ENCODE peak calls at places on chromosomes 12 and 14, in six cellular contexts. One of them, this sample, is unnamed. For H3K4me1, the result is how much of the 10 kb centered on the place peaks cover.

GRCh38 chr12:630656-631632 is 32.3 kb downstream of the NINJ2 start:
- DNase-seq in neural progenitor cell: peak
- DNase-seq in heart left ventricle: peak
- DNase-seq in K562: no peak
- DNase-seq in tibial artery: peak
- DNase-seq in stomach: peak
- DNase-seq in this sample: no peak

GRCh38 chr12:111076611-111077451 is 156.5 kb upstream of the MYL2 start:
- DNase-seq in neural progenitor cell: peak
- DNase-seq in heart left ventricle: no peak
- DNase-seq in K562: no peak
- DNase-seq in tibial artery: no peak
- DNase-seq in stomach: peak
- DNase-seq in this sample: peak

GRCh38 chr14:61226015-61226654 is 55.0 kb downstream of the TMEM30B start:
- DNase-seq in neural progenitor cell: no peak
- DNase-seq in heart left ventricle: no peak
- DNase-seq in K562: no peak
- DNase-seq in tibial artery: no peak
- DNase-seq in stomach: no peak
- DNase-seq in this sample: no peak

GRCh38 chr12:3204143-3204542 is 127.0 kb downstream of the TSPAN9 start:
- DNase-seq in neural progenitor cell: no peak
- DNase-seq in heart left ventricle: peak
- DNase-seq in K562: no peak
- DNase-seq in tibial artery: no peak
- DNase-seq in stomach: no peak
- DNase-seq in this sample: no peak

GRCh38 chr14:100539319-100539645 is 47.9 kb downstream of the BEGAIN start:
- DNase-seq in neural progenitor cell: no peak
- DNase-seq in heart left ventricle: peak
- DNase-seq in K562: no peak
- DNase-seq in tibial artery: no peak
- DNase-seq in stomach: no peak
- DNase-seq in this sample: peak

GRCh38 chr14:76936483-76936882 is 92.0 kb downstream of the IRF2BPL start:
- DNase-seq in neural progenitor cell: no peak
- DNase-seq in heart left ventricle: no peak
- DNase-seq in K562: no peak
- DNase-seq in tibial artery: no peak
- DNase-seq in stomach: no peak
- DNase-seq in this sample: peak

GRCh38 chr12:4201333-4202105 is 72.0 kb upstream of the CCND2 start:
- DNase-seq in neural progenitor cell: no peak
- DNase-seq in heart left ventricle: no peak
- DNase-seq in K562: no peak
- DNase-seq in tibial artery: no peak
- DNase-seq in stomach: no peak
- DNase-seq in this sample: no peak

GRCh38 chr14:77107228-77107627 is 9.2 kb downstream of the CIPC start:
- DNase-seq in neural progenitor cell: no peak
- DNase-seq in heart left ventricle: no peak
- DNase-seq in K562: no peak
- DNase-seq in tibial artery: no peak
- DNase-seq in stomach: no peak
- DNase-seq in this sample: no peak

GRCh38 chr12:126873701-126874100 is 1393.3 kb upstream of the TMEM132C start:
- DNase-seq in neural progenitor cell: no peak
- DNase-seq in heart left ventricle: no peak
- DNase-seq in K562: no peak
- DNase-seq in tibial artery: no peak
- DNase-seq in stomach: no peak
- DNase-seq in this sample: no peak

GRCh38 chr12:103169-103981 is 36.8 kb downstream of the IQSEC3 start:
- DNase-seq in neural progenitor cell: peak
- DNase-seq in heart left ventricle: no peak
- DNase-seq in K562: peak
- DNase-seq in tibial artery: peak
- DNase-seq in stomach: no peak
- DNase-seq in this sample: no peak

GRCh38 chr12:119308743-119309456 is 25.6 kb upstream of the CCDC60 start:
- DNase-seq in neural progenitor cell: peak
- DNase-seq in heart left ventricle: no peak
- DNase-seq in K562: no peak
- DNase-seq in tibial artery: no peak
- DNase-seq in stomach: no peak
- DNase-seq in this sample: no peak

GRCh38 chr14:68820119-68820518 is 27.3 kb upstream of the ZFP36L1 start:
- DNase-seq in neural progenitor cell: no peak
- DNase-seq in heart left ventricle: no peak
- DNase-seq in K562: no peak
- DNase-seq in tibial artery: no peak
- DNase-seq in stomach: no peak
- DNase-seq in this sample: no peak

GRCh38 chr12:126355346-126355745 is 1290.1 kb downstream of the AACS start:
- DNase-seq in neural progenitor cell: no peak
- DNase-seq in heart left ventricle: no peak
- DNase-seq in K562: no peak
- DNase-seq in tibial artery: no peak
- DNase-seq in stomach: no peak
- DNase-seq in this sample: no peak

GRCh38 chr14:96105089-96105920 is 66.1 kb downstream of the C14orf132 start:
- DNase-seq in neural progenitor cell: no peak
- DNase-seq in heart left ventricle: no peak
- DNase-seq in K562: no peak
- DNase-seq in tibial artery: no peak
- DNase-seq in stomach: no peak
- DNase-seq in this sample: no peak

GRCh38 chr14:101029668-101030290 is 126.3 kb upstream of the RTL1 start:
- DNase-seq in neural progenitor cell: no peak
- DNase-seq in heart left ventricle: no peak
- DNase-seq in K562: no peak
- DNase-seq in tibial artery: peak
- DNase-seq in stomach: no peak
- DNase-seq in this sample: no peak

DNA sequence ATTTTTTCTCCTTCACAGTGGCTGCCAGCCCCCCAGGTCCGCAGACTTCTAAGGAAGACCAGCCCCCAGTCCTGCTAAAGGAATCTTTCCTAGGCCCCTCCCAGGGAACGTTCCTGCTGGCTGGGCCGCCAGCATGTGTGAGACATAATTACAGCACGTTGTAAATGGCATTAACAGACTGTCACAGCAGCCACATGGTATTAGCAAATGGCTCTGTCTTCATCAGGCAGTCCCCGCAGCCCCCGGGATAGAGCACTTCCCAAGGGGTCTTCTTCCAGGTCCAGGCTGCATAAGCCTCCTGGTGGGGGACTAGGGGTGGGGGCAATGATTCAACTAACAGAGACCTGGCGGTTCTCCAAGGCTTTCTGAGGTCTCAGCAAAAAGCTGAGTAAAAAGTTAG is 34.9 kb upstream of the FAM222A start:
- DNase-seq in neural progenitor cell: peak
- DNase-seq in heart left ventricle: no peak
- DNase-seq in K562: no peak
- DNase-seq in tibial artery: no peak
- DNase-seq in stomach: no peak
- DNase-seq in this sample: no peak
- H3K4me1 ChIP-seq in neural progenitor cell: under half
- H3K4me1 ChIP-seq in heart left ventricle: under half
- H3K4me1 ChIP-seq in K562: under half
- H3K4me1 ChIP-seq in tibial artery: under half
- H3K4me1 ChIP-seq in stomach: under half
- H3K4me1 ChIP-seq in this sample: under half

GRCh38 chr12:58533652-58534051 is 386.7 kb downstream of the LRIG3 start:
- DNase-seq in neural progenitor cell: no peak
- DNase-seq in heart left ventricle: no peak
- DNase-seq in K562: no peak
- DNase-seq in tibial artery: no peak
- DNase-seq in stomach: no peak
- DNase-seq in this sample: no peak

GRCh38 chr12:58530421-58531067 is 389.8 kb downstream of the LRIG3 start:
- DNase-seq in neural progenitor cell: no peak
- DNase-seq in heart left ventricle: no peak
- DNase-seq in K562: no peak
- DNase-seq in tibial artery: no peak
- DNase-seq in stomach: no peak
- DNase-seq in this sample: no peak

GRCh38 chr12:58529114-58529665 is 391.1 kb downstream of the LRIG3 start:
- DNase-seq in neural progenitor cell: no peak
- DNase-seq in heart left ventricle: no peak
- DNase-seq in K562: no peak
- DNase-seq in tibial artery: no peak
- DNase-seq in stomach: no peak
- DNase-seq in this sample: no peak

GRCh38 chr12:58529897-58530296 is 390.4 kb downstream of the LRIG3 start:
- DNase-seq in neural progenitor cell: no peak
- DNase-seq in heart left ventricle: no peak
- DNase-seq in K562: no peak
- DNase-seq in tibial artery: no peak
- DNase-seq in stomach: no peak
- DNase-seq in this sample: no peak

DNA sequence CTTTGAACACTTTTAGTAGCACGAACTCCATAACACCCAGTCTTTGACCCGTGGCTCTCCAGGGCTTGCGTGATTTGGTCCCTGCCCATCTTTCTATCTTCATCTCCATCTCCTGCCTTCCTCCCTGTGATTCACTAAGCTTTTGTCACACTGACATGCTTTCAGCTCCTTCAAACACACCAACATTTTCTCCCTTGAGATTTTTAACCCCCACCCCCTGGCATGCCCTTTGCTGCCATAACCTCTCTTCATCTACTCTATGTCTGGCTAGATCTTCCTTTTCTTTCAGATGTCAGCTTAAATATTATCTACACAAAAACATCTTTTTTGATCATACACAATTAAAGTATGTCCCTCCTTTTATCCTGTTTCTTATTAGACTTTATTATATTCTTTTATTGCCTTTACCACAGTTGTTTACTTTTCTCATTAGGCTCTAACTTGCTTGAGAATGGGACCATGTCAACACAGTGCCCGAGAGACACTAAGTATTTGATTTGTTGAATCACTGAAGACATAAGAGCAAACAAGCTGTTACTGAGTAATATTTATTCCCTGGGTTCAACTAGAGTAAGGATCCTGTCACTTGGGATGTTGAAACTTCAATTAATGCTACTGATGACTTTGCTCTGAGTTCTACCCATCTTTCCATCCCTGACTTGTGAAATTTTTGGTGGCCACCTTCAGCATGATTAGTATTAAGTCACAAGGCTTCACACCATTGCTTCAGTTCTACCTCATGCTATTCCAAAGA is 387.3 kb downstream of the LRIG3 start:
- DNase-seq in neural progenitor cell: no peak
- DNase-seq in heart left ventricle: no peak
- DNase-seq in K562: no peak
- DNase-seq in tibial artery: no peak
- DNase-seq in stomach: no peak
- DNase-seq in this sample: no peak
- H3K4me1 ChIP-seq in neural progenitor cell: under half
- H3K4me1 ChIP-seq in heart left ventricle: under half
- H3K4me1 ChIP-seq in K562: under half
- H3K4me1 ChIP-seq in tibial artery: under half
- H3K4me1 ChIP-seq in stomach: under half
- H3K4me1 ChIP-seq in this sample: under half

GRCh38 chr14:85575617-85575898 is 45.6 kb downstream of the FLRT2 start:
- DNase-seq in neural progenitor cell: peak
- DNase-seq in heart left ventricle: no peak
- DNase-seq in K562: no peak
- DNase-seq in tibial artery: no peak
- DNase-seq in stomach: no peak
- DNase-seq in this sample: no peak
- H3K4me1 ChIP-seq in neural progenitor cell: under half
- H3K4me1 ChIP-seq in heart left ventricle: under half
- H3K4me1 ChIP-seq in K562: under half
- H3K4me1 ChIP-seq in tibial artery: under half
- H3K4me1 ChIP-seq in stomach: under half
- H3K4me1 ChIP-seq in this sample: half or more

DNA sequence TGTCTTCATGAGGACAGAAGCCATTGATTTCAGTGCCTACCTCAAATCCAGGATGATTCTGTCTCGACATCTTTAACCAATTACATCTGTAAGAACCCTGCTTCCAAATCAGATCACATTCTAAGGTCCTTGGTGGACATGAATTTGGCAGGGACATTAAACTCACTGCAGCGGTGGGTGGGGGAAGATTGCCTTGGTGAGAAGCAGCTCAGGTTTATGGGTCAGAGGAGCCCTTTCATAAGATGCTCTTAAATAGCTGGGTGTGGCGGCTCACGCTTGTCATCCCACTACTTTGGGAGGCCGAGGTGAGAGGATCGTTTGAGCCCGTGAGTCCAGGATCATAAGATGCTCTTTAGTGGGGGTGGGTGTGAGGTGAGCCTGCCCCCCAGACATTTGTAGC is 42.9 kb downstream of the ELK3 start:
- DNase-seq in neural progenitor cell: no peak
- DNase-seq in heart left ventricle: no peak
- DNase-seq in K562: no peak
- DNase-seq in tibial artery: no peak
- DNase-seq in stomach: no peak
- DNase-seq in this sample: no peak
- H3K4me1 ChIP-seq in neural progenitor cell: under half
- H3K4me1 ChIP-seq in heart left ventricle: half or more
- H3K4me1 ChIP-seq in K562: under half
- H3K4me1 ChIP-seq in tibial artery: half or more
- H3K4me1 ChIP-seq in stomach: half or more
- H3K4me1 ChIP-seq in this sample: under half

GRCh38 chr12:15731940-15732339 is 57.2 kb downstream of the EPS8 start:
- DNase-seq in neural progenitor cell: no peak
- DNase-seq in heart left ventricle: no peak
- DNase-seq in K562: no peak
- DNase-seq in tibial artery: no peak
- DNase-seq in stomach: no peak
- DNase-seq in this sample: no peak
- H3K4me1 ChIP-seq in neural progenitor cell: under half
- H3K4me1 ChIP-seq in heart left ventricle: under half
- H3K4me1 ChIP-seq in K562: under half
- H3K4me1 ChIP-seq in tibial artery: half or more
- H3K4me1 ChIP-seq in stomach: under half
- H3K4me1 ChIP-seq in this sample: under half

DNA sequence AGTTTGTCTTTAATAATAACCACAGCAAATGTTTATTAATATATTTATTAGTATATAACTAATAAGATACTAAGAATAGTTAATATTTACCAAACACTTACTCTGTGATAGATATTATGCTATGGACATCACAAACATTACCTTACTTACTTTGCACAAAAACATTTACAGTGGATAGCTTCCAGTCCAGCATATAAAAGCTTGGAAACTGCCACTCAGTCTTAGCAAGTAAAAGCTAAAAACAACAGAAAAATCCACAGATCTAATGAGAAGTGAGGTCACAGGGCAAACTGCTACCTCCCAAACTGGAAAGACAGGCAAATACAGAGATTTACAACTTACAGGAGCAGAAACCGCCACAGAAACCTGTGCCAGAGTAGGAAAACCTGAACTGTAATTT is 99.8 kb downstream of the METTL25 start:
- DNase-seq in neural progenitor cell: no peak
- DNase-seq in heart left ventricle: no peak
- DNase-seq in K562: no peak
- DNase-seq in tibial artery: no peak
- DNase-seq in stomach: no peak
- DNase-seq in this sample: no peak
- H3K4me1 ChIP-seq in neural progenitor cell: under half
- H3K4me1 ChIP-seq in heart left ventricle: under half
- H3K4me1 ChIP-seq in K562: under half
- H3K4me1 ChIP-seq in tibial artery: under half
- H3K4me1 ChIP-seq in stomach: under half
- H3K4me1 ChIP-seq in this sample: under half